ENCODE peak calls at places on chromosome 10, in five cellular contexts. M is coronary artery, P is lower lobe of right lung, T is AG04450, C is fibroblast of lung. R is an unnamed sample.

GRCh38 chr10:49512121-49512809 is 26.7 kb downstream of the ERCC6 start:
- DNase-seq in M (no peak), P (no peak), T (no peak), C (peak), R (no peak)

GRCh38 chr10:23067939-23068775 is 27.2 kb upstream of the MSRB2 start:
- DNase-seq in M (no peak), P (peak), T (peak), C (peak), R (peak)

GRCh38 chr10:120776442-120776841 is 74.7 kb upstream of the WDR11 start:
- DNase-seq in M (no peak), P (no peak), T (no peak), C (no peak), R (no peak)

GRCh38 chr10:108204528-108205313 is 1040.2 kb upstream of the SORCS1 start:
- DNase-seq in M (no peak), P (no peak), T (no peak), C (peak), R (no peak)

GRCh38 chr10:78319371-78319770 is 285.7 kb downstream of the RPS24 start:
- DNase-seq in M (peak), P (no peak), T (no peak), C (no peak), R (no peak)

GRCh38 chr10:3532644-3533043 is 252.4 kb downstream of the KLF6 start:
- DNase-seq in M (no peak), P (no peak), T (no peak), C (no peak), R (no peak)

GRCh38 chr10:625335-625699 is 64.2 kb downstream of the DIP2C start:
- DNase-seq in M (no peak), P (peak), T (no peak), C (no peak), R (no peak)

GRCh38 chr10:127524869-127525268 is 24.2 kb upstream of the NPS start:
- DNase-seq in M (no peak), P (no peak), T (no peak), C (no peak), R (no peak)

GRCh38 chr10:84237199-84238051 is 3.9 kb downstream of the LRIT1 start:
- DNase-seq in M (peak), P (no peak), T (no peak), C (no peak), R (no peak)

GRCh38 chr10:3494131-3494878 is 290.7 kb downstream of the KLF6 start:
- DNase-seq in M (peak), P (no peak), T (no peak), C (peak), R (no peak)

GRCh38 chr10:14409247-14409646 is 78.5 kb upstream of the FRMD4A start:
- DNase-seq in M (no peak), P (no peak), T (no peak), C (no peak), R (no peak)

GRCh38 chr10:80501913-80502521 is 35.7 kb upstream of the SH2D4B start:
- DNase-seq in M (peak), P (no peak), T (no peak), C (no peak), R (no peak)

GRCh38 chr10:16995867-16996529 is 133.6 kb downstream of the CUBN start:
- DNase-seq in M (no peak), P (no peak), T (no peak), C (peak), R (no peak)

GRCh38 chr10:8211631-8212030 is 157.1 kb downstream of the GATA3 start:
- DNase-seq in M (no peak), P (no peak), T (no peak), C (no peak), R (no peak)

GRCh38 chr10:133528296-133528844 is 1.2 kb downstream of the CYP2E1 start:
- DNase-seq in M (no peak), P (no peak), T (no peak), C (no peak), R (no peak)

GRCh38 chr10:11532329-11532728 is 79.1 kb downstream of the USP6NL start:
- DNase-seq in M (no peak), P (no peak), T (no peak), C (peak), R (no peak)

GRCh38 chr10:100825946-100826660 is 80.7 kb downstream of the PAX2 start:
- DNase-seq in M (no peak), P (peak), T (no peak), C (no peak), R (no peak)

GRCh38 chr10:119509909-119510451 is 32.5 kb downstream of the RGS10 start:
- DNase-seq in M (no peak), P (peak), T (no peak), C (peak), R (no peak)

GRCh38 chr10:27369832-27370231 is 129.2 kb upstream of the ACBD5 start:
- DNase-seq in M (no peak), P (no peak), T (no peak), C (peak), R (no peak)

GRCh38 chr10:111648046-111648445 is 535.5 kb downstream of the GPAM start:
- DNase-seq in M (no peak), P (no peak), T (no peak), C (no peak), R (peak)

GRCh38 chr10:60101821-60102220 is 195.5 kb upstream of the CCDC6 start:
- DNase-seq in M (no peak), P (no peak), T (no peak), C (no peak), R (no peak)
- H3K4me3 ChIP-seq in M (no peak), P (no peak), T (no peak), C (no peak), R (no peak)

DNA sequence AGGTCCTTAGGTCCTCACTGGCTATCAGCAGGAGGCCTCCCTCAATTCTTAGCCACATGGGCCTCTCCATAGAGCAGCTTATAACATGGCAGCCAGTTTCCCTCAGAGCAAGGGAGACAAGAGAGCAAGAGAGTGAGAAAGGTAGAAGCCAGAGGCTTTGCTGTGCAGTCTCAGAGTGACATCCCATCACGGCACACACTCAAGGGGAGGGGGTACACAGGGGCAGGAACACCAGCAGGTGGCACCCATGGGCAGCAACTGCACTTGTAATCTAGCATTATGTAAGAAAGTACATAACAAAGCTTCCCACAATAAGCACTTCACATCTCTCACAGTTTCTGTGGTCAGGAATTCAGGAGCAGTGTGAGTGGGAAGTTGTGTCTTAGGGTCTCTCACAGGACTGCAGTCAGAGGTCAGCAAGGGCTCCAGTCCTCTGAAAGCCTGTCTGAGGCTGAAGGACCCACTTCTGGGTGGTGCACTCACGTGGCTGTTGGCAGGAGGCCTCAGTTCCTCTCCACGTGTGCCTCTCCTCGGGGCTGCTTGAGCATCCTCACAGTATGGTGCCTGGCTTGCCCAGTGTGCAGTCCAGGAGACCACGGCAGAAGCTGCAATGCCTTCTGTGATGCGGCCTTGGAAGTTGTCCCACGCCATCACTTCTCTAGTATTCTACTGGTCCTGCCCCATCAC is 159.4 kb downstream of the OAT start:
- DNase-seq in M (no peak), P (peak), T (no peak), C (peak), R (no peak)
- TF ChIP-seq CTCF in M (no peak), P (no peak), T (peak), C (peak), R (peak)

GRCh38 chr10:123994417-123995081 is 98.8 kb downstream of the CHST15 start:
- DNase-seq in M (peak), P (peak), T (peak), C (peak), R (peak)
- H3K4me3 ChIP-seq in M (peak), P (peak), T (peak), C (peak), R (peak)

GRCh38 chr10:34006471-34006870 is 672.0 kb upstream of the NRP1 start:
- DNase-seq in M (no peak), P (no peak), T (no peak), C (no peak), R (no peak)
- TF ChIP-seq CTCF in M (no peak), P (no peak), T (no peak), C (no peak), R (no peak)

GRCh38 chr10:74000892-74001669 is 3.2 kb downstream of the VCL start:
- DNase-seq in M (no peak), P (no peak), T (no peak), C (no peak), R (no peak)
- H3K4me3 ChIP-seq in M (peak), P (peak), T (peak), C (peak), R (no peak)

GRCh38 chr10:129656642-129657041 is 189.6 kb downstream of the MGMT start:
- DNase-seq in M (no peak), P (no peak), T (no peak), C (no peak), R (no peak)

GRCh38 chr10:129659881-129660280 is 192.8 kb downstream of the MGMT start:
- DNase-seq in M (no peak), P (no peak), T (no peak), C (peak), R (no peak)

GRCh38 chr10:129655679-129656031 is 188.6 kb downstream of the MGMT start:
- DNase-seq in M (no peak), P (no peak), T (no peak), C (no peak), R (no peak)

GRCh38 chr10:129657297-129657974 is 190.4 kb downstream of the MGMT start:
- DNase-seq in M (no peak), P (no peak), T (no peak), C (no peak), R (no peak)

GRCh38 chr10:129658673-129659072 is 191.6 kb downstream of the MGMT start:
- DNase-seq in M (no peak), P (no peak), T (no peak), C (no peak), R (no peak)
- TF ChIP-seq CTCF in M (no peak), P (no peak), T (peak), C (peak), R (no peak)

GRCh38 chr10:60194421-60194820 is 195.3 kb downstream of the ANK3 start:
- DNase-seq in M (no peak), P (no peak), T (no peak), C (no peak), R (no peak)
- H3K4me3 ChIP-seq in M (no peak), P (no peak), T (no peak), C (no peak), R (no peak)

DNA sequence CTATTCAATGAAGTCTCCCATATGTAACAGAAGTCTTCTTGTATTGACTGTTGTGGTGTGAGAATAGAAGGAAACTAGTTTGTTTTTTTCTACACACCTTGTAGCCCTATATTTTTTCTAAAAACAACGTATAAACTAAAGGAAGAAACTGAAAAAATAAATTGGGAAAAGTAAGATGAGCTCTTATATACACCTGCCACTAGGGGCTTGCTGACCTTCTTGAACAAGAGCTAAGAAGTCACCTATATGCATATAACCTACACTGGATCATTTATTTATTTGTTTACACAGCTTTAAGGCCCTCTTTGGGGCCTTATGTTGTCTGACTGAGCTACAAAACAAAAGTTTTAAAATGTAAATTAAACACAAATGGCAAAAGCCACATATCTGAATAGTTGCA is 383.0 kb downstream of the HPSE2 start:
- DNase-seq in M (no peak), P (no peak), T (no peak), C (no peak), R (no peak)
- TF ChIP-seq CTCF in M (no peak), P (no peak), T (peak), C (peak), R (no peak)

R was measured in AG09309.